ENCODE peak calls at places on chromosome 1, in ten cellular contexts. U is endothelial cell, B is kidney, X is transverse colon, J is foreskin fibroblast, I is AG10803, G is AG04450, Q is nephron progenitor cell, N is omental fat pad, Y is RWPE1. K is an unnamed sample.

GRCh38 chr1:2070016-2070415 is 19.8 kb downstream of the PRKCZ start:
- DNase-seq in U (no peak), B (no peak), X (no peak), J (no peak), I (no peak), G (no peak), Q (no peak), N (no peak), Y (no peak), K (no peak)

GRCh38 chr1:218436346-218436745 is 91.2 kb downstream of the TGFB2 start:
- DNase-seq in U (no peak), B (no peak), X (no peak), J (no peak), I (no peak), G (no peak), Q (no peak), N (no peak), Y (no peak), K (no peak)

GRCh38 chr1:175572932-175573871 is 170.2 kb downstream of the TNR start:
- DNase-seq in U (no peak), B (no peak), X (peak; percentile 9), J (no peak), I (no peak), G (no peak), Q (peak; percentile 39), N (peak; percentile 30), Y (peak; percentile 41), K (peak; percentile 94)

GRCh38 chr1:74522143-74522542 is 9.7 kb upstream of the LRRC53 start:
- DNase-seq in U (peak; percentile 41), B (no peak), X (no peak), J (no peak), I (no peak), G (no peak), Q (peak; percentile 33), N (no peak), Y (no peak), K (no peak)

GRCh38 chr1:27084107-27084506 is 70.8 kb downstream of the SLC9A1 start:
- DNase-seq in U (no peak), B (no peak), X (no peak), J (no peak), I (no peak), G (no peak), Q (no peak), N (no peak), Y (no peak), K (no peak)

GRCh38 chr1:63698001-63698838 is 75.6 kb upstream of the ROR1 start:
- DNase-seq in U (no peak), B (no peak), X (peak; percentile 37), J (no peak), I (peak; percentile 69), G (no peak), Q (no peak), N (no peak), Y (no peak), K (no peak)

GRCh38 chr1:235953801-235954200 is 87.1 kb upstream of the LYST start:
- DNase-seq in U (no peak), B (no peak), X (no peak), J (peak; percentile 88), I (peak; percentile 96), G (peak; percentile 59), Q (no peak), N (no peak), Y (peak; percentile 20), K (peak; percentile 53)

GRCh38 chr1:20446796-20447195 is 39.2 kb downstream of the CAMK2N1 start:
- DNase-seq in U (no peak), B (no peak), X (no peak), J (peak; percentile 81), I (peak; percentile 25), G (no peak), Q (no peak), N (no peak), Y (peak; percentile 66), K (peak; percentile 73)

GRCh38 chr1:44305962-44306422 is 49.1 kb downstream of the ERI3 start:
- DNase-seq in U (no peak), B (no peak), X (no peak), J (no peak), I (no peak), G (no peak), Q (no peak), N (no peak), Y (no peak), K (no peak)

GRCh38 chr1:37931148-37931492 is 15.7 kb downstream of the INPP5B start:
- DNase-seq in U (no peak), B (no peak), X (peak; percentile 31), J (no peak), I (no peak), G (no peak), Q (no peak), N (no peak), Y (no peak), K (peak; percentile 16)

GRCh38 chr1:23727362-23727811 is 15.9 kb upstream of the ELOA start:
- DNase-seq in U (no peak), B (peak; percentile 85), X (peak; percentile 63), J (peak; percentile 86), I (peak; percentile 92), G (peak; percentile 83), Q (no peak), N (no peak), Y (no peak), K (peak; percentile 83)

GRCh38 chr1:161905269-161905884 is 118.3 kb downstream of the OLFML2B start:
- DNase-seq in U (peak; percentile 32), B (no peak), X (peak; percentile 13), J (peak; percentile 33), I (peak; percentile 17), G (no peak), Q (no peak), N (no peak), Y (peak; percentile 27), K (peak; percentile 67)

GRCh38 chr1:175034775-175035174 is 11.6 kb upstream of the MRPS14 start:
- DNase-seq in U (no peak), B (no peak), X (no peak), J (no peak), I (no peak), G (no peak), Q (no peak), N (no peak), Y (peak; percentile 8), K (peak; percentile 30)

GRCh38 chr1:9317591-9318331 is 25.1 kb downstream of the SPSB1 start:
- DNase-seq in U (no peak), B (no peak), X (peak; percentile 44), J (peak; percentile 58), I (peak; percentile 54), G (no peak), Q (no peak), N (no peak), Y (peak; percentile 40), K (peak; percentile 93)

GRCh38 chr1:205328476-205328875 is 6.9 kb upstream of the NUAK2 start:
- DNase-seq in U (no peak), B (no peak), X (no peak), J (no peak), I (no peak), G (no peak), Q (peak; percentile 15), N (no peak), Y (no peak), K (no peak)

GRCh38 chr1:66502084-66502483 is 31.9 kb upstream of the SGIP1 start:
- DNase-seq in U (no peak), B (no peak), X (no peak), J (no peak), I (no peak), G (no peak), Q (no peak), N (no peak), Y (no peak), K (no peak)

GRCh38 chr1:66505671-66506392 is 28.1 kb upstream of the SGIP1 start:
- DNase-seq in U (no peak), B (no peak), X (no peak), J (peak; percentile 77), I (peak; percentile 32), G (peak; percentile 71), Q (no peak), N (no peak), Y (no peak), K (no peak)

GRCh38 chr1:66506393-66506687 is 27.6 kb upstream of the SGIP1 start:
- DNase-seq in U (no peak), B (no peak), X (no peak), J (no peak), I (no peak), G (no peak), Q (no peak), N (no peak), Y (no peak), K (no peak)

GRCh38 chr1:66506991-66507390 is 27.0 kb upstream of the SGIP1 start:
- DNase-seq in U (no peak), B (no peak), X (no peak), J (peak; percentile 29), I (peak; percentile 64), G (no peak), Q (no peak), N (no peak), Y (no peak), K (no peak)

GRCh38 chr1:66503841-66504470 is 30.0 kb upstream of the SGIP1 start:
- DNase-seq in U (peak; percentile 65), B (no peak), X (peak; percentile 38), J (peak; percentile 88), I (peak; percentile 81), G (no peak), Q (peak; percentile 49), N (no peak), Y (peak; percentile 28), K (peak; percentile 69)
- TF ChIP-seq CTCF in U (peak; percentile 77), B (peak; percentile 49), X (peak; percentile 41), J (peak; percentile 65), I (peak; percentile 85), G (peak; percentile 74), Q (peak; percentile 73), N (no peak), Y (peak; percentile 38), K (peak; percentile 44)

GRCh38 chr1:87478231-87478630 is 149.6 kb downstream of the LMO4 start:
- DNase-seq in U (peak; percentile 7), B (peak; percentile 47), X (peak; percentile 14), J (no peak), I (peak; percentile 13), G (no peak), Q (peak; percentile 12), N (no peak), Y (no peak), K (peak; percentile 21)
- TF ChIP-seq CTCF in U (no peak), B (peak; percentile 3), X (no peak), J (peak; percentile 6), I (no peak), G (peak; percentile 34), Q (no peak), N (no peak), Y (no peak), K (no peak)

GRCh38 chr1:242522304-242522945 is 2.1 kb downstream of the PLD5 start:
- DNase-seq in U (no peak), B (no peak), X (no peak), J (peak; percentile 62), I (no peak), G (no peak), Q (no peak), N (no peak), Y (peak; percentile 40), K (peak; percentile 25)
- TF ChIP-seq CTCF in U (no peak), B (no peak), X (no peak), J (no peak), I (no peak), G (no peak), Q (no peak), N (no peak), Y (no peak), K (no peak)

DNA sequence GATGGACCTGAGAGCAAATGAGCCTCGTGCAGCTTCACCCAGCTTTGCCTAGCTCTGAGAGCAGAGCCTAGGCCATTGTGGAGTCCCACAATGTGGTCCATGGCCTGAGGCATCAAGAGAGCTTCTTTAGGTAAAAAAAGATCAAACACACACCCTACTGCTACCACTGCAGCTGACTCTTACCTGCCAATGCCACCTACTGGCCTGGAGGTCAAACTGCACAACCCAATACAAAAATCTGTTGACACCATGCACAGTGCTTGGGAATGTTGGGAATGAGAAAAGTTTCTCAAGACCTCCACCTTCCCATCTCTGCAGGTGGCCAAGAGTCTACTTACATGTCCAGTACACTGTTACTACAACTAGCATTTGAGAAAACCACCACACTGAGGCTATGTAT is 60.6 kb downstream of the UCHL5 start:
- DNase-seq in U (no peak), B (no peak), X (no peak), J (no peak), I (no peak), G (no peak), Q (no peak), N (no peak), Y (no peak), K (no peak)
- TF ChIP-seq CTCF in U (peak; percentile 52), B (no peak), X (no peak), J (peak; percentile 8), I (no peak), G (peak; percentile 9), Q (no peak), N (no peak), Y (no peak), K (peak; percentile 27)

K was measured in MCF 10A.